ENCODE peak calls at places on chromosomes 3 and 15, in five cellular contexts. P is mesendoderm; O is effector memory CD4-positive, alpha-beta T cell; K is BE2C; Q is CD8-positive, alpha-beta T cell. W is an unnamed sample. For H3K36me3, the result is how much of the 10 kb centered on the place peaks cover.

GRCh38 chr15:66080791-66081475 is 172.6 kb downstream of the MEGF11 start:
- DNase-seq in O (no peak), K (peak), P (peak), Q (no peak), W (peak)

GRCh38 chr15:24683736-24684135 is 8.2 kb downstream of the NPAP1 start:
- DNase-seq in K (no peak), P (peak), Q (no peak), O (no peak), W (no peak)

GRCh38 chr15:95687686-95688085 is 642.8 kb upstream of the NR2F2 start:
- DNase-seq in O (no peak), P (no peak), Q (no peak), K (no peak), W (no peak)

GRCh38 chr3:117628896-117629295 is 919.3 kb downstream of the TUSC7 start:
- DNase-seq in P (no peak), K (peak), Q (no peak), O (no peak), W (peak)

GRCh38 chr3:128395500-128396125 is 71.1 kb downstream of the DNAJB8 start:
- DNase-seq in K (peak), Q (no peak), O (no peak), P (peak), W (peak)

GRCh38 chr15:25784876-25785642 is 78.1 kb downstream of the ATP10A start:
- DNase-seq in O (no peak), P (peak), Q (no peak), K (no peak), W (no peak)

GRCh38 chr3:923161-923910 is 169.5 kb upstream of the CNTN6 start:
- DNase-seq in K (no peak), O (no peak), Q (no peak), P (no peak), W (no peak)

GRCh38 chr3:173267716-173268115 is 126.7 kb upstream of the SPATA16 start:
- DNase-seq in O (no peak), Q (no peak), P (peak), K (no peak), W (no peak)

GRCh38 chr15:62534996-62535395 is 369.9 kb upstream of the C2CD4B start:
- DNase-seq in K (no peak), P (no peak), Q (no peak), O (no peak), W (no peak)

GRCh38 chr15:69303337-69304175 is 4.8 kb downstream of the PAQR5 start:
- DNase-seq in K (no peak), Q (no peak), P (peak), O (no peak), W (no peak)

GRCh38 chr3:146502887-146503458 is 33.6 kb upstream of the PLSCR2 start:
- DNase-seq in Q (no peak), P (no peak), O (no peak), K (no peak), W (no peak)
- H3K4me3 ChIP-seq in Q (no peak), P (no peak), O (no peak), K (no peak), W (no peak)

GRCh38 chr15:58604455-58604923 is 145.0 kb downstream of the ADAM10 start:
- DNase-seq in Q (no peak), O (no peak), K (no peak), P (no peak), W (no peak)
- H3K36me3 ChIP-seq in Q (under half), O (under half), K (under half), P (under half), W (under half)

GRCh38 chr3:14524920-14525660 is 15.1 kb downstream of the GRIP2 start:
- DNase-seq in O (no peak), P (no peak), K (no peak), Q (no peak), W (no peak)
- H3K4me3 ChIP-seq in O (no peak), P (no peak), K (no peak), Q (no peak), W (no peak)

GRCh38 chr3:134354612-134355275 is 19.5 kb downstream of the AMOTL2 start:
- DNase-seq in O (no peak), P (no peak), K (no peak), Q (no peak), W (no peak)
- H3K36me3 ChIP-seq in O (under half), P (under half), K (under half), Q (under half), W (under half)

W was measured in cardiac muscle cell.